ENCODE peak calls at places on chromosome 6, in six cellular contexts. One of them, this sample, is unnamed. For H3K9me3, the result is how much of the 10 kb centered on the place peaks cover.

GRCh38 chr6:6775074-6775473 is 186.6 kb downstream of the LY86 start:
- DNase-seq in GM12878: no peak
- DNase-seq in HepG2: no peak
- DNase-seq in SK-N-SH: no peak
- DNase-seq in H1: no peak
- DNase-seq in HCT116: no peak
- DNase-seq in this sample: no peak

GRCh38 chr6:2429460-2429859 is 184.1 kb upstream of the GMDS start:
- DNase-seq in H1: no peak
- DNase-seq in HCT116: no peak
- DNase-seq in GM12878: no peak
- DNase-seq in SK-N-SH: no peak
- DNase-seq in HepG2: no peak
- DNase-seq in this sample: no peak

GRCh38 chr6:136429264-136429663 is 121.0 kb downstream of the MAP7 start:
- DNase-seq in H1: no peak
- DNase-seq in SK-N-SH: peak
- DNase-seq in HepG2: no peak
- DNase-seq in GM12878: no peak
- DNase-seq in HCT116: no peak
- DNase-seq in this sample: no peak

GRCh38 chr6:144361027-144361426 is 75.9 kb downstream of the UTRN start:
- DNase-seq in HepG2: no peak
- DNase-seq in SK-N-SH: no peak
- DNase-seq in GM12878: no peak
- DNase-seq in H1: no peak
- DNase-seq in HCT116: no peak
- DNase-seq in this sample: no peak

GRCh38 chr6:79712144-79712543 is 81.0 kb downstream of the SH3BGRL2 start:
- DNase-seq in HCT116: no peak
- DNase-seq in HepG2: no peak
- DNase-seq in SK-N-SH: no peak
- DNase-seq in H1: no peak
- DNase-seq in GM12878: no peak
- DNase-seq in this sample: no peak

GRCh38 chr6:105014448-105014847 is 57.5 kb downstream of the LIN28B start:
- DNase-seq in H1: no peak
- DNase-seq in HCT116: no peak
- DNase-seq in HepG2: no peak
- DNase-seq in SK-N-SH: no peak
- DNase-seq in GM12878: no peak
- DNase-seq in this sample: no peak

GRCh38 chr6:157716553-157716952 is 106.5 kb upstream of the SNX9 start:
- DNase-seq in HCT116: no peak
- DNase-seq in H1: no peak
- DNase-seq in SK-N-SH: no peak
- DNase-seq in HepG2: no peak
- DNase-seq in GM12878: no peak
- DNase-seq in this sample: no peak

GRCh38 chr6:71852951-71853350 is 33.4 kb upstream of the RIMS1 start:
- DNase-seq in SK-N-SH: no peak
- DNase-seq in H1: no peak
- DNase-seq in HCT116: no peak
- DNase-seq in GM12878: no peak
- DNase-seq in HepG2: no peak
- DNase-seq in this sample: no peak

GRCh38 chr6:136863752-136864151 is 41.4 kb downstream of the PEX7 start:
- DNase-seq in H1: no peak
- DNase-seq in GM12878: no peak
- DNase-seq in SK-N-SH: no peak
- DNase-seq in HCT116: no peak
- DNase-seq in HepG2: no peak
- DNase-seq in this sample: no peak

GRCh38 chr6:8441452-8441851 is 6.1 kb upstream of the SLC35B3 start:
- DNase-seq in HCT116: no peak
- DNase-seq in GM12878: no peak
- DNase-seq in HepG2: no peak
- DNase-seq in H1: no peak
- DNase-seq in SK-N-SH: no peak
- DNase-seq in this sample: no peak

GRCh38 chr6:20540683-20541082 is 6.4 kb downstream of the CDKAL1 start:
- DNase-seq in SK-N-SH: no peak
- DNase-seq in HepG2: peak
- DNase-seq in H1: no peak
- DNase-seq in GM12878: no peak
- DNase-seq in HCT116: no peak
- DNase-seq in this sample: no peak

GRCh38 chr6:10431423-10432164 is 16.7 kb upstream of the TFAP2A start:
- DNase-seq in H1: no peak
- DNase-seq in HCT116: no peak
- DNase-seq in GM12878: no peak
- DNase-seq in HepG2: no peak
- DNase-seq in SK-N-SH: no peak
- DNase-seq in this sample: no peak

GRCh38 chr6:137432054-137432545 is 62.1 kb downstream of the OLIG3 start:
- DNase-seq in H1: no peak
- DNase-seq in HepG2: no peak
- DNase-seq in HCT116: no peak
- DNase-seq in SK-N-SH: no peak
- DNase-seq in GM12878: peak
- DNase-seq in this sample: no peak

GRCh38 chr6:148573922-148574321 is 172.9 kb upstream of the UST start:
- DNase-seq in H1: no peak
- DNase-seq in HCT116: no peak
- DNase-seq in GM12878: no peak
- DNase-seq in SK-N-SH: no peak
- DNase-seq in HepG2: no peak
- DNase-seq in this sample: no peak

GRCh38 chr6:42407379-42407778 is 44.3 kb downstream of the TRERF1 start:
- DNase-seq in GM12878: no peak
- DNase-seq in SK-N-SH: no peak
- DNase-seq in H1: no peak
- DNase-seq in HepG2: no peak
- DNase-seq in HCT116: no peak
- DNase-seq in this sample: no peak

GRCh38 chr6:165988757-165989456 is 178.7 kb downstream of the TBXT start:
- DNase-seq in GM12878: no peak
- DNase-seq in SK-N-SH: peak
- DNase-seq in HepG2: no peak
- DNase-seq in HCT116: no peak
- DNase-seq in H1: no peak
- DNase-seq in this sample: no peak

GRCh38 chr6:5878792-5879191 is 127.9 kb downstream of the NRN1 start:
- DNase-seq in H1: no peak
- DNase-seq in SK-N-SH: no peak
- DNase-seq in GM12878: no peak
- DNase-seq in HepG2: no peak
- DNase-seq in HCT116: no peak
- DNase-seq in this sample: no peak

DNA sequence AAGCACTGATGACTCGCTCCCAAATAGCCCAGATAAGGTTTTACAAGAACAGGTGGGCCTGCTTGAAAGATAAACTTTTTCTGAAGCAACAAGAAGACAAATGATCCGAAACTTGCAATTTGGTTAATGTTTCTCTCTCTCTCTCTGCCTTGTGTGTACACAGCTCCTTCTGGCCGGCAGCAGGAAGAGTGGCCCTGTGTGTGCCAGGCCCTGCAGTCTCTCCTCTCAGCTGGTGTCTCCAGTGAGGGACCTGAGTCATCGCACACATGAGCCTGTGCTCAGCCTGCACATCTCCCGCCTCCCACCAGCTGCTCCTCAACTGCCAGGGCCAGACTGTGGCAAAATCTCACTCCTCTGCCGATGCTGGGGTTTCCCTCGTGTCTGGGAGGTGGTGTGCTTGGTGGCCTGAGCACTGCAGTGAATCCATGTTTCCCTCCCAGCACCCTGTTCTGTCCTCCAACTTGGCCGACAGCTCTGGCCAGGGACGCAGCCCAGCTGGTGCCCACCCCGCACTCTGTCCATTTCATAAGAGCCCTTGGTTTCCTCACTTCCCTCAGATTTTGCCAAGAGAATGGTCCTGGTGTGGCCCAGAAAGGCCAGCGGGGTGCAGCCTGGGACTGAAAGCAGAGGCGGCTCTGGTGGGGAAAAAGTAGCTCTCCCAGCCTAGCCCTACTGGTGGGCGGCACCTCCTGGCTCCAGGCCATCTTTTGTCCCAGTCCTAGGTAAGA is 49.4 kb downstream of the ERMARD start:
- DNase-seq in SK-N-SH: no peak
- DNase-seq in GM12878: no peak
- DNase-seq in HCT116: peak
- DNase-seq in HepG2: peak
- DNase-seq in H1: peak
- DNase-seq in this sample: no peak
- H3K9ac ChIP-seq in SK-N-SH: no peak
- H3K9ac ChIP-seq in GM12878: no peak
- H3K9ac ChIP-seq in HCT116: no peak
- H3K9ac ChIP-seq in HepG2: peak
- H3K9ac ChIP-seq in H1: no peak
- H3K9ac ChIP-seq in this sample: no peak

GRCh38 chr6:411402-412145 is 20.0 kb downstream of the IRF4 start:
- DNase-seq in HCT116: no peak
- DNase-seq in HepG2: no peak
- DNase-seq in GM12878: no peak
- DNase-seq in SK-N-SH: no peak
- DNase-seq in H1: no peak
- DNase-seq in this sample: no peak
- TF ChIP-seq POLR2AphosphoS5 in HCT116: no peak
- TF ChIP-seq POLR2AphosphoS5 in HepG2: no peak
- TF ChIP-seq POLR2AphosphoS5 in GM12878: peak
- TF ChIP-seq POLR2AphosphoS5 in SK-N-SH: no peak
- TF ChIP-seq POLR2AphosphoS5 in H1: no peak
- TF ChIP-seq POLR2AphosphoS5 in this sample: no peak

DNA sequence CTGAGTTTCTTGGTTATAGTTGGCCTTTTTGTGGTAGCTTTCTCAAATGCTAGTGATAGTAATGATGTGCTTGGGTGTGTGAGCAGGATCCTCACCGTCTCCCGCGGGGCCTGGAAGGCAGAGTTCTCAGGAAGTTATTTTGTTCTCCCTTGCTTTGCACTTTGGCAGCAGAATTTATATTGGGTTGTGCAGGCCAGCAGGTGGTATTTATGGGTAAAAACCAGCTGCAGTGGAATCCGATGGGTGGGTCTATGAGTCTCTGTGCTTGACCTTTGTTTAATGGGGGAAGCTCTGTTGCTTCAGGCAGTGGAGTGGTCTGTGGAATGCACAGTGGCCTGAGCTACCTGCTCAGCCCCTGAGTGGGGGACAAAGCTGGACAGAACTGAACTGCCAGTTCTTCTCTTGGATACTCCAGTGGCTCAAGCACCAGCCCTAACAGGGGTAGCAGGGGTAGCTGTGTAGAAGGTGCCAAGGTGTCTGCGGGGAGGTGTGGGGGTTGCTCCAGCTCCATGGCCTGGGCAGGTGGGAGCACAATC is 27.3 kb downstream of the IGF2R start:
- DNase-seq in GM12878: no peak
- DNase-seq in HCT116: no peak
- DNase-seq in HepG2: no peak
- DNase-seq in H1: no peak
- DNase-seq in SK-N-SH: no peak
- DNase-seq in this sample: no peak
- H3K9me3 ChIP-seq in GM12878: under half
- H3K9me3 ChIP-seq in HCT116: under half
- H3K9me3 ChIP-seq in HepG2: under half
- H3K9me3 ChIP-seq in H1: under half
- H3K9me3 ChIP-seq in SK-N-SH: under half
- H3K9me3 ChIP-seq in this sample: under half

DNA sequence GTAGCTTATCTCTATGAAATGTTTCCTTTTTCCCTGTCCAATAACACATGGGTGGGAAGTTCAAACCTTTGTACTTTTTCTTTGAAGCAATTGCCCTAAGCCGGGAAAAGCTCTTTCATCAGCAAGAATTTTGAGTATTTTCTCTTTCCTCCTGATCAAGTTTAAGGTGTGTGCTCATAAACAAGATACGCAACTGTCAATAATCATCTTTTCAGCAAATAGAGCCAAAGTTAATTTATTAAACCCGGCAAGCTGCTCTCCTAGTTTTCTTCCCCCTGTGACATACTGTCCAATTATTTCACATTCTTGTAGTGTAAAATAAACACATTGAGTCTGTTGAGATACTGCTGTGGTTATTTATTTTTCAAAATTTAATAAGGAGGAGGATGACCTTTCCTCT is 194.4 kb downstream of the EDN1 start:
- DNase-seq in HepG2: peak
- DNase-seq in SK-N-SH: no peak
- DNase-seq in GM12878: no peak
- DNase-seq in H1: no peak
- DNase-seq in HCT116: no peak
- DNase-seq in this sample: no peak
- H3K9ac ChIP-seq in HepG2: no peak
- H3K9ac ChIP-seq in SK-N-SH: no peak
- H3K9ac ChIP-seq in GM12878: no peak
- H3K9ac ChIP-seq in H1: no peak
- H3K9ac ChIP-seq in HCT116: no peak
- H3K9ac ChIP-seq in this sample: no peak

DNA sequence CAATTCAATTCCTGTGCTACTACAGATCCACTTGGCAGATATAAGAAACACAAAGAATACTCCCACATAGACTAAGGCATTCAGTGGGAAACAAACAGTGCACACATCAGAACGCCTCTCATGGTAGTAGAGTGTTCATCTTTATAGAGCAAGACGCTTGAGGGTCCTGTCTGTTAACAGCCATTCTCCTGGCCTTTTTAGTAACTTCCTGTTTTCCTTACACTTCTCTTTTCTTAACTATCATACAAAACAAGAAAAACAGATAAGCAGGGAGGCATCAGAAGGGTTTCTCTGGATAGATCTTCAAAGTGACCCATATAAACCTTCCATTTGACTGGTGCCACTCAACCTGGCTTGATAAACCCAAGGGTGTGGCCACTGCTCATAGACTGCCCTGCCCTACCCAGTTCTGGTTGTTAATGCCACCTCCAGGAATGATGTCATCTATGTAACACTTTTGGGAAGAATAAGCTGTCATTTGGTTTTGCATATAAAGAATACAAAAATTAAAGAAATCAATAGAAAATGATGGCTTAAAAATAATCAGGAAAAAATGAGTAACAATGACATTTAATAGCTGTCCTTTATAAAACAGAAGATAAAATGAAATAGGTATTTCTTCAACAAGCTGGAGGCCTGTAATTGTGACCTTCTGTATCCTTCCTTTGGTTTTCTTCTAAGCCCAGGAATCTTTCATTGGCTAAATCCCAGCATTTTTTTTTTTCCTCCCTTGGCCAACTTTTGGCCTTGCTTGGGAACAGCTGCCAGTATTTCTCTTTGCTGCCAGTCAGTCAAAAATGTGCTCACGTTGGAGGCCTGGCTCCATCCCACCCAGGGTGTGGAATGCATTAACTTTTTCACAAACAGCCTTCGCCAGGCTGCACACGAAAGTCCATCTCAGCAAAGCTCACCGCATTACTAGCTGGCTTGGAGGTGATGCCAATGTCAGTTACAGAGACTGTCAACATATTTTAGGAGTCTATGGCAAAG is 103.5 kb downstream of the GJA10 start:
- DNase-seq in H1: no peak
- DNase-seq in HCT116: no peak
- DNase-seq in SK-N-SH: no peak
- DNase-seq in GM12878: no peak
- DNase-seq in HepG2: no peak
- DNase-seq in this sample: no peak
- TF ChIP-seq POLR2AphosphoS5 in H1: no peak
- TF ChIP-seq POLR2AphosphoS5 in HCT116: no peak
- TF ChIP-seq POLR2AphosphoS5 in SK-N-SH: no peak
- TF ChIP-seq POLR2AphosphoS5 in GM12878: no peak
- TF ChIP-seq POLR2AphosphoS5 in HepG2: no peak
- TF ChIP-seq POLR2AphosphoS5 in this sample: no peak

This sample was measured in SK-N-MC.